ENCODE peak calls at places on chromosomes 16 and 17, in four cellular contexts. One of them, this sample, is unnamed.

GRCh38 chr17:76872221-76872873 is 4.1 kb downstream of the MGAT5B start:
- DNase-seq in IMR-90: peak; percentile 96
- DNase-seq in nephron progenitor cell: no peak
- DNase-seq in A549: peak; percentile 89
- DNase-seq in this sample: no peak

GRCh38 chr16:66928702-66929388 is 3.5 kb upstream of the RRAD start:
- DNase-seq in nephron progenitor cell: no peak
- DNase-seq in A549: peak; percentile 56
- DNase-seq in IMR-90: peak; percentile 35
- DNase-seq in this sample: no peak

GRCh38 chr17:81231121-81231645 is 7.7 kb downstream of the TEPSIN start:
- DNase-seq in A549: no peak
- DNase-seq in nephron progenitor cell: no peak
- DNase-seq in IMR-90: no peak
- DNase-seq in this sample: no peak

GRCh38 chr17:9811086-9811485 is 10.8 kb downstream of the GSG1L2 start:
- DNase-seq in A549: no peak
- DNase-seq in nephron progenitor cell: no peak
- DNase-seq in IMR-90: no peak
- DNase-seq in this sample: no peak

GRCh38 chr17:8122391-8122922 is 1.4 kb downstream of the HES7 start:
- DNase-seq in A549: peak; percentile 69
- DNase-seq in IMR-90: peak; percentile 50
- DNase-seq in nephron progenitor cell: peak; percentile 47
- DNase-seq in this sample: peak; percentile 11

GRCh38 chr16:51538707-51539604 is 387.9 kb upstream of the SALL1 start:
- DNase-seq in IMR-90: peak; percentile 92
- DNase-seq in A549: peak; percentile 88
- DNase-seq in nephron progenitor cell: peak; percentile 43
- DNase-seq in this sample: no peak

GRCh38 chr16:89410794-89411309 is 79.5 kb downstream of the ANKRD11 start:
- DNase-seq in A549: no peak
- DNase-seq in nephron progenitor cell: no peak
- DNase-seq in IMR-90: peak; percentile 86
- DNase-seq in this sample: no peak

GRCh38 chr16:27344707-27345106 is 30.9 kb downstream of the IL4R start:
- DNase-seq in nephron progenitor cell: no peak
- DNase-seq in IMR-90: no peak
- DNase-seq in A549: no peak
- DNase-seq in this sample: no peak

GRCh38 chr16:83653785-83654184 is 154.0 kb upstream of the HSBP1 start:
- DNase-seq in A549: no peak
- DNase-seq in nephron progenitor cell: no peak
- DNase-seq in IMR-90: peak; percentile 38
- DNase-seq in this sample: no peak

GRCh38 chr16:50627419-50627818 is 53.7 kb downstream of the SNX20 start:
- DNase-seq in IMR-90: no peak
- DNase-seq in A549: no peak
- DNase-seq in nephron progenitor cell: peak; percentile 31
- DNase-seq in this sample: no peak

GRCh38 chr16:12450381-12450780 is 353.3 kb downstream of the CPPED1 start:
- DNase-seq in IMR-90: no peak
- DNase-seq in A549: no peak
- DNase-seq in nephron progenitor cell: no peak
- DNase-seq in this sample: no peak

GRCh38 chr16:12354296-12354818 is 377.8 kb downstream of the SNX29 start:
- DNase-seq in IMR-90: no peak
- DNase-seq in nephron progenitor cell: no peak
- DNase-seq in A549: no peak
- DNase-seq in this sample: no peak

GRCh38 chr16:89873822-89874689 is 664 bp downstream of the TCF25 start:
- DNase-seq in nephron progenitor cell: peak; percentile 95
- DNase-seq in IMR-90: peak; percentile 95
- DNase-seq in A549: peak; percentile 98
- DNase-seq in this sample: peak; percentile 93

GRCh38 chr17:44947461-44948314 is at the start of gene KIF18B:
- DNase-seq in IMR-90: peak; percentile 95
- DNase-seq in A549: peak; percentile 99
- DNase-seq in nephron progenitor cell: peak; percentile 87
- DNase-seq in this sample: peak; percentile 88

GRCh38 chr17:72219824-72220473 is 99.1 kb downstream of the SOX9 start:
- DNase-seq in IMR-90: no peak
- DNase-seq in A549: no peak
- DNase-seq in nephron progenitor cell: no peak
- DNase-seq in this sample: no peak

GRCh38 chr17:78429618-78429995 is 51.2 kb downstream of the PGS1 start:
- DNase-seq in nephron progenitor cell: no peak
- DNase-seq in IMR-90: no peak
- DNase-seq in A549: no peak
- DNase-seq in this sample: no peak

GRCh38 chr17:30377574-30377973 is 1.2 kb upstream of the CPD start:
- DNase-seq in IMR-90: no peak
- DNase-seq in nephron progenitor cell: no peak
- DNase-seq in A549: no peak
- DNase-seq in this sample: no peak

GRCh38 chr16:68144008-68144407 is 58.8 kb downstream of the NFATC3 start:
- DNase-seq in IMR-90: no peak
- DNase-seq in nephron progenitor cell: no peak
- DNase-seq in A549: no peak
- DNase-seq in this sample: no peak

GRCh38 chr16:56939801-56940200 is 7.9 kb downstream of the HERPUD1 start:
- DNase-seq in A549: no peak
- DNase-seq in nephron progenitor cell: no peak
- DNase-seq in IMR-90: no peak
- DNase-seq in this sample: no peak

GRCh38 chr16:454397-454940 is 29.0 kb downstream of the RAB11FIP3 start:
- DNase-seq in IMR-90: no peak
- DNase-seq in nephron progenitor cell: no peak
- DNase-seq in A549: no peak
- DNase-seq in this sample: no peak

GRCh38 chr16:4266372-4266771 is 6.5 kb downstream of the TFAP4 start:
- DNase-seq in A549: peak; percentile 77
- DNase-seq in nephron progenitor cell: no peak
- DNase-seq in IMR-90: no peak
- DNase-seq in this sample: no peak

GRCh38 chr17:34758316-34758715 is 178.9 kb downstream of the TMEM132E start:
- DNase-seq in nephron progenitor cell: no peak
- DNase-seq in A549: no peak
- DNase-seq in IMR-90: no peak
- DNase-seq in this sample: no peak

GRCh38 chr17:56978441-56979090 is 635 bp downstream of the SCPEP1 start:
- DNase-seq in IMR-90: peak; percentile 5
- DNase-seq in A549: no peak
- DNase-seq in nephron progenitor cell: no peak
- DNase-seq in this sample: no peak

GRCh38 chr16:10037771-10038170 is 144.5 kb downstream of the GRIN2A start:
- DNase-seq in IMR-90: no peak
- DNase-seq in A549: no peak
- DNase-seq in nephron progenitor cell: no peak
- DNase-seq in this sample: no peak

GRCh38 chr17:57783338-57783742 is 38.2 kb upstream of the CCDC182 start:
- DNase-seq in nephron progenitor cell: peak; percentile 96
- DNase-seq in A549: peak; percentile 66
- DNase-seq in IMR-90: peak; percentile 5
- DNase-seq in this sample: peak; percentile 97

GRCh38 chr16:3076577-3076976 is 11.1 kb downstream of the IL32 start:
- DNase-seq in A549: no peak
- DNase-seq in IMR-90: no peak
- DNase-seq in nephron progenitor cell: no peak
- DNase-seq in this sample: no peak
- TF ChIP-seq CTCF in A549: no peak
- TF ChIP-seq CTCF in IMR-90: no peak
- TF ChIP-seq CTCF in nephron progenitor cell: no peak
- TF ChIP-seq CTCF in this sample: no peak

DNA sequence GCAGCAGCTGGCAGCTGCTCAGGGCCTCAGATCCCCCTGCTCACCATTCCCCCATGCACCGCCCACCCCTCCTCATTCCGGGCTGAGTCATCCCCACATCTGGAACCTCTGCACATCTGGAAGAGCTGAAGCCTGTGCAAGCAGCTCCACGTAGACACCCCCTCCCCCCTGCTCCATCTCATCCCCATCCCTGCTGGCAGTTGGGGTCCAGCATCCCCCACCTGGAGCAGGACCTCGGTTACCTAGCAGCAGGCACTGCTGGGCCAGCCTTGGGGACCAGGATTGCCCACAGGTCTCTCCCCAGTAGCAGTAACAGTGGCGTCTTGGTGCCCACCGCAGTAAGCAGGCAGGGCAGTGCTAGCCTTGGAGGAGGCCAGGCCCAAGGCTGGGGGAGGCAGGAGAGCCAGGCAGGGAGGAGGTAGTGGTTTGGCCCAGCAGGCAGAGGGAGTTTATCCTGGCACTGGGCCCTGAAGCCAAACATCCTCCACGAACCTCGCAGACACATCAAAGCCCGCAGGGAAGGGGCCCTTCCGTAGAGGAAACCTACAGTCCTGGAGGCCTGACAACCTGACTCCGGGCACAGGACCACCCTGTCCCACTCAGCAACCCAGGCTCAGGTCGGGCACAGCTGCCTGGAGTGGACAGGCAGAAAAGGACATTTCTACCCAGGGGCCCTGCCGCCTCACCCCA is 7.7 kb upstream of the TMEM92 start:
- DNase-seq in nephron progenitor cell: no peak
- DNase-seq in IMR-90: peak; percentile 88
- DNase-seq in A549: peak; percentile 47
- DNase-seq in this sample: no peak
- TF ChIP-seq CTCF in nephron progenitor cell: no peak
- TF ChIP-seq CTCF in IMR-90: peak; percentile 30
- TF ChIP-seq CTCF in A549: no peak
- TF ChIP-seq CTCF in this sample: no peak

GRCh38 chr17:14794961-14795360 is 470.2 kb downstream of the PMP22 start:
- DNase-seq in IMR-90: no peak
- DNase-seq in nephron progenitor cell: no peak
- DNase-seq in A549: no peak
- DNase-seq in this sample: no peak
- TF ChIP-seq CTCF in IMR-90: no peak
- TF ChIP-seq CTCF in nephron progenitor cell: no peak
- TF ChIP-seq CTCF in A549: no peak
- TF ChIP-seq CTCF in this sample: no peak

DNA sequence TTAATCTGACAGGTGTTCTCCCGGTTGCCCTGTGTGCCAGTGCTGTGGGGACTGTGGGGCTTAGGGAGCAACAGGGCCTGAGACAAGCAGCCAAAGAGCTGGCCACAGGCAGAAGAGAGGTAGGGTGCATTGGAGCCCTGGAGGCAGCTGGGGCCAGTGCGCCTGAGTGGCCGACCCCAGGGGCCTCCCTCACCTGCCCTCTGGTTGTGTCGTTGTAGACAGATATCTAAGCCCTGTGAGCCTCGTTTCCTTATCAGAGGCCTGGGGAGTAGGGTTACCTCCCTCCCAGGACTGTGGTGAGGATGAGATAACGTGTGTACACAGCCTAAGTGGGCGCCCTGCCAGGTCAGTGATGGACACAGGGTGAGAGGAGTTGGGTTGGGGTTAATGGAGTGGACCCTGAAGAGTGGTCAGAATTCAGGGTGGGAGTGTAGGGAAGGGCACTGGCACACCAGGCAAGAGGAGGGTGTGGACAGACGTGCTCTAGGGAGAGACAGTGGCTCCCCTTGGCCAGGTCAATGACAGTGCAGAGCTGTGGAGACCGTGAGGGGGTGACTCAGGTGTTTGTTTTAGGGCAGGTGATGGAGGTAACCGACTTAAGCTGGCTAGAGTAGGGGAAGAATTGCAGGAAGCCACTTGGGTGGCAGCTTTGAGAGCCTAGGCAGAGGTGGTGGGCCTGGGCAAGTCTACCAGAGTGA is 3.4 kb downstream of the NARF start:
- DNase-seq in A549: no peak
- DNase-seq in nephron progenitor cell: no peak
- DNase-seq in IMR-90: no peak
- DNase-seq in this sample: no peak
- TF ChIP-seq CTCF in A549: no peak
- TF ChIP-seq CTCF in nephron progenitor cell: no peak
- TF ChIP-seq CTCF in IMR-90: no peak
- TF ChIP-seq CTCF in this sample: no peak

GRCh38 chr17:63943745-63944144 is 11.6 kb upstream of the CD79B start:
- DNase-seq in nephron progenitor cell: no peak
- DNase-seq in A549: no peak
- DNase-seq in IMR-90: no peak
- DNase-seq in this sample: no peak
- TF ChIP-seq CTCF in nephron progenitor cell: no peak
- TF ChIP-seq CTCF in A549: no peak
- TF ChIP-seq CTCF in IMR-90: no peak
- TF ChIP-seq CTCF in this sample: no peak